ENCODE peak calls at places on chromosomes 16 and 17, in six cellular contexts. B is choroid plexus epithelial cell, T is omental fat pad, W is foreskin keratinocyte, G is thoracic aorta, U is kidney epithelial cell. Q is an unnamed sample.

GRCh38 chr17:38427160-38427949 is 909 bp upstream of the ARHGAP23 start:
- DNase-seq in G (no peak), T (no peak), U (no peak), W (no peak), B (no peak), Q (no peak)

GRCh38 chr16:70304892-70305448 is 6.0 kb downstream of the DDX19B start:
- DNase-seq in T (no peak), U (no peak), W (peak; percentile 42), G (no peak), B (no peak), Q (no peak)

GRCh38 chr16:88762258-88762870 is 22.7 kb downstream of the PIEZO1 start:
- DNase-seq in T (no peak), W (no peak), B (no peak), G (no peak), U (no peak), Q (no peak)

GRCh38 chr17:49676276-49676868 is 1.5 kb downstream of the SPOP start:
- DNase-seq in W (peak; percentile 43), U (no peak), G (no peak), T (no peak), B (peak; percentile 63), Q (no peak)

GRCh38 chr17:69518951-69519350 is 104.5 kb downstream of the MAP2K6 start:
- DNase-seq in T (no peak), U (no peak), B (no peak), W (no peak), G (no peak), Q (no peak)

GRCh38 chr17:62714016-62714777 is 86.7 kb downstream of the MRC2 start:
- DNase-seq in W (peak; percentile 59), B (peak; percentile 36), T (no peak), U (no peak), G (no peak), Q (no peak)

GRCh38 chr17:44473367-44473766 is 29.8 kb downstream of the GPATCH8 start:
- DNase-seq in G (no peak), W (no peak), T (no peak), B (no peak), U (peak; percentile 12), Q (no peak)

GRCh38 chr17:381941-382643 is 29.5 kb upstream of the RPH3AL start:
- DNase-seq in G (no peak), U (no peak), W (no peak), T (no peak), B (no peak), Q (no peak)

GRCh38 chr17:76710863-76711611 is at the start of gene MXRA7:
- DNase-seq in T (peak; percentile 51), U (no peak), G (no peak), B (peak; percentile 60), W (no peak), Q (peak; percentile 92)

GRCh38 chr17:82287849-82288601 is 14.5 kb upstream of the CSNK1D start:
- DNase-seq in G (no peak), W (peak; percentile 84), U (no peak), T (no peak), B (peak; percentile 97), Q (peak; percentile 98)

GRCh38 chr16:53899471-53899870 is 195.5 kb downstream of the FTO start:
- DNase-seq in G (no peak), T (no peak), W (peak; percentile 37), U (no peak), B (peak; percentile 61), Q (no peak)

GRCh38 chr16:68005786-68006286 is 6.6 kb upstream of the DPEP2 start:
- DNase-seq in T (no peak), G (no peak), W (peak; percentile 85), B (peak; percentile 96), U (no peak), Q (no peak)

GRCh38 chr17:42512733-42513251 is 23.2 kb upstream of the NAGLU start:
- DNase-seq in G (no peak), B (peak; percentile 38), W (no peak), T (no peak), U (no peak), Q (no peak)

GRCh38 chr16:2226245-2226793 is 2.9 kb downstream of the E4F1 start:
- DNase-seq in B (no peak), W (no peak), T (no peak), G (no peak), U (no peak), Q (no peak)

GRCh38 chr17:74514632-74515035 is 16.6 kb downstream of the CD300LB start:
- DNase-seq in W (no peak), T (peak; percentile 60), G (no peak), B (no peak), U (no peak), Q (no peak)
- TF ChIP-seq CTCF in W (no peak), T (no peak), G (no peak), B (no peak), U (no peak), Q (no peak)

GRCh38 chr17:28743243-28744103 is at the start of gene TRAF4:
- DNase-seq in W (peak; percentile 80), T (peak; percentile 52), G (no peak), B (peak; percentile 97), U (no peak), Q (peak; percentile 81)
- TF ChIP-seq CTCF in W (peak; percentile 51), T (no peak), G (no peak), B (no peak), U (no peak), Q (peak; percentile 15)

GRCh38 chr17:51366866-51367265 is 106.5 kb downstream of the UTP18 start:
- DNase-seq in B (no peak), W (no peak), U (no peak), T (no peak), G (no peak), Q (no peak)
- TF ChIP-seq CTCF in B (no peak), W (no peak), U (no peak), T (no peak), G (no peak), Q (no peak)

DNA sequence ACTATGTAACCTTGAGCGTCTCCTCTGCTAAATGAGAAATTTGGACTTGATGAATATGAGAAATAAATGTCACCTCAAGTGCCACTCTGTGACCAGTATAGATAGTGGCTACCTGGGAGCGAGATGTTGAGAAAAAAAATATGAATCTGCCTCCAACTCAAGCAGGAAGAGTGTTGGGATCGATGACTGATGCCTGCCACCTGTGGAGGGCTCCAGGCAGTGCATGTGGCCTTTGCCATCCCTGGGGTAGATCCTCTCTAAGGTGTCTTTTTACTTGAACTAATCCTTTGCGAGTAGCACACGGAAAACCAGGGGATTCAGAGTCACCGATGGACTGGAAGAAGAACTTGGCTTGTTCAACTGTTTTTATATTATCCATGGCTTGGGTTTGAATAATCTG is 9.4 kb downstream of the CCDC182 start:
- DNase-seq in B (no peak), U (no peak), T (no peak), W (no peak), G (no peak), Q (peak; percentile 88)
- TF ChIP-seq CTCF in B (peak; percentile 31), U (peak; percentile 57), T (no peak), W (peak; percentile 55), G (no peak), Q (peak; percentile 88)

GRCh38 chr17:28228109-28228840 is 90.7 kb upstream of the TMEM97 start:
- DNase-seq in U (no peak), W (no peak), B (no peak), G (no peak), T (no peak), Q (no peak)
- TF ChIP-seq CTCF in U (peak; percentile 36), W (peak; percentile 38), B (peak; percentile 46), G (no peak), T (no peak), Q (peak; percentile 29)

GRCh38 chr16:50320310-50320709 is 48.5 kb downstream of the BRD7 start:
- DNase-seq in W (no peak), U (no peak), T (no peak), B (no peak), G (no peak), Q (no peak)

GRCh38 chr16:50324345-50324744 is 44.4 kb downstream of the BRD7 start:
- DNase-seq in U (no peak), B (no peak), W (no peak), T (no peak), G (no peak), Q (no peak)

GRCh38 chr16:50322333-50322732 is 46.5 kb downstream of the BRD7 start:
- DNase-seq in B (no peak), G (no peak), T (no peak), W (no peak), U (no peak), Q (no peak)

GRCh38 chr16:50326264-50326663 is 42.5 kb downstream of the BRD7 start:
- DNase-seq in G (no peak), T (no peak), W (no peak), U (no peak), B (no peak), Q (no peak)

GRCh38 chr16:50323335-50324011 is 45.3 kb downstream of the BRD7 start:
- DNase-seq in W (no peak), G (no peak), U (no peak), B (peak; percentile 73), T (no peak), Q (peak; percentile 79)
- TF ChIP-seq CTCF in W (peak; percentile 43), G (no peak), U (peak; percentile 19), B (peak; percentile 48), T (no peak), Q (peak; percentile 19)

DNA sequence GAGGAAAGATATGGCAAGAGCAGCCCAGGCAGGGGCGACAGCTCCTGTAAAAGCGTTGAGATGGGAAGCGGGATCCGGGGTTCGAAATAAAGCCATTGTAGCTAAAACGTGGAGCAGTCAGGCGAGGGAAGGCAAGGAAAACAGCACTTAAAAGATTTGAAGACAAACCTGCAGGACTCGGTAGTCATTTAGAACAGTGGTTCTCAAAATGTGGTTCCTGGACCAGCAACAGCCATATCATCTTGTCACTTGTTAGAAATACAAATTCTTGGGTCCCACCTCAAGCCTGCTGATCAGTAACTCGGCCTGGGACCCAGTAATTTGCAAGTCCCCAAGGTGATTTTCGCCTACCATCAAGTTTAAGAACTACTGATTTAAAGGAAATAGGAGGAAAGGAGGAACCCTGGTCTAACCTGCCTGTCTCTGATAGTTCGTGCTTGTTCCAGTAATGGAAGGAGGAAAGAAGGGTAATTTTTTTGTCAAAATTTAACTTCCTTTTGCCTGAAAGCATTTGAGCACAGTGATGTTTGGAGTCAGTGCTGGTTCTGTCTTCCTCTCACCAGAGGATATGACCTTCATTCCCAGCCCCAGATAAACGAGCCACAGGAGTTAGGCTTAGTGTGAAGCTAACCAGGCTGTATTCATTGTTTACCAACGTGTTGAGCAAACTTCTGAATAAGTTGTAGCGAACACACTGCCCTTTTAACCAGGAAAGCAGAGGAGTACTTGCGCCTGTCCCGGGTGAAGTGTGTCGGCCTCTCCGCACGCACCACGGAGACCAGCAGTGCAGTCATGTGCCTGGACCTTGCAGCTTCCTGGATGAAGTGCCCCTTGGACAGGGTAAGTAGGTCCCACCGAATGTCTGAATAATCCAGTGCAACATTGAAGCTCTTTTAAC is 1.1 kb downstream of the ORC6 start:
- DNase-seq in G (no peak), U (no peak), B (peak; percentile 67), W (peak; percentile 13), T (no peak), Q (no peak)
- TF ChIP-seq CTCF in G (no peak), U (no peak), B (no peak), W (no peak), T (no peak), Q (no peak)

GRCh38 chr16:85166281-85166680 is 54.0 kb upstream of the CIBAR2 start:
- DNase-seq in G (no peak), W (no peak), T (no peak), B (no peak), U (no peak), Q (no peak)
- TF ChIP-seq CTCF in G (no peak), W (no peak), T (no peak), B (no peak), U (no peak), Q (no peak)

Q was measured in WERI-Rb-1.